ENCODE peak calls at places on chromosome 2, in seven cellular contexts. T, X, P, D, K, R and G are unnamed samples.
A peak's percentile ranks its signal among the peaks of the same experiment; 100 is the strongest.

GRCh38 chr2:144331652-144332355 is 188.1 kb downstream of the ZEB2 start:
- DNase-seq in T (peak; percentile 76), X (peak; percentile 56), P (no peak), D (no peak), K (no peak), R (no peak), G (no peak)

GRCh38 chr2:54898451-54899226 is 151.6 kb downstream of the RTN4 start:
- DNase-seq in T (no peak), X (no peak), P (no peak), D (no peak), K (no peak), R (no peak), G (no peak)

GRCh38 chr2:220029013-220029412 is 401.6 kb downstream of the SLC4A3 start:
- DNase-seq in T (no peak), X (no peak), P (no peak), D (no peak), K (no peak), R (no peak), G (no peak)

GRCh38 chr2:195711478-195711877 is 54.5 kb downstream of the SLC39A10 start:
- DNase-seq in T (no peak), X (no peak), P (no peak), D (no peak), K (no peak), R (no peak), G (no peak)

GRCh38 chr2:101185656-101186055 is 34.5 kb upstream of the TBC1D8 start:
- DNase-seq in T (no peak), X (no peak), P (no peak), D (no peak), K (no peak), R (no peak), G (no peak)

GRCh38 chr2:225911019-225911418 is 511.5 kb downstream of the NYAP2 start:
- DNase-seq in T (no peak), X (no peak), P (no peak), D (no peak), K (no peak), R (no peak), G (no peak)

GRCh38 chr2:85430780-85431601 is 12.5 kb downstream of the SH2D6 start:
- DNase-seq in T (no peak), X (no peak), P (no peak), D (no peak), K (no peak), R (no peak), G (no peak)

GRCh38 chr2:239905306-239905705 is 119.8 kb downstream of the NDUFA10 start:
- DNase-seq in T (no peak), X (no peak), P (no peak), D (no peak), K (no peak), R (no peak), G (no peak)

GRCh38 chr2:137117385-137117784 is 352.0 kb downstream of the THSD7B start:
- DNase-seq in T (no peak), X (no peak), P (no peak), D (no peak), K (no peak), R (no peak), G (no peak)

GRCh38 chr2:163717474-163717873 is 18.3 kb downstream of the FIGN start:
- DNase-seq in T (no peak), X (no peak), P (no peak), D (no peak), K (no peak), R (no peak), G (no peak)

GRCh38 chr2:168216351-168217005 is 30.9 kb downstream of the STK39 start:
- DNase-seq in T (peak; percentile 6), X (no peak), P (no peak), D (no peak), K (peak; percentile 41), R (no peak), G (no peak)

GRCh38 chr2:69645026-69645425 is 1.5 kb upstream of the AAK1 start:
- DNase-seq in T (peak; percentile 42), X (no peak), P (no peak), D (no peak), K (no peak), R (no peak), G (no peak)

GRCh38 chr2:218216674-218217365 is at the start of gene ARPC2:
- DNase-seq in T (peak; percentile 97), X (peak; percentile 89), P (peak; percentile 96), D (peak; percentile 78), K (peak; percentile 97), R (peak; percentile 91), G (peak; percentile 93)
- TF ChIP-seq POLR2A in T (peak; percentile 89), X (peak; percentile 82), P (peak; percentile 85), D (peak; percentile 92), K (peak; percentile 89), R (peak; percentile 85), G (peak; percentile 94)

DNA sequence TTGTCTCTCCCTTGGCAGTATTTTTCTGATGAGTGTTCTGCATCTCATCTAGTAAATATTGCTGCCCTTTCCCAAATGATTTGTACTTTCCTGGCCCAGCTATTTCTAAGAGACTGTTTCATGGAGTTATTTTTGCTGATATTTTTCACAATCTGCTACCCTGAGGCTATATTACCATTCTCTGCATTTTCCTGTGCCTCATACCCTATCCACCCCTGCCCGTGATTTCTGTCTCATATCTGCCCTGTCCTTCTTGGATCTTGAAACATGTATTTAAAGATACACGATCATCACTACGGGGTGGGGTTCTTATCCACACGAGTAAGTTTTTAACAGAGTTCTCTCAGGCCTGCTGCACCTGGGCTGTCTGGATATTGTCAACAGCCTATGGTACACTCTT is 89.6 kb upstream of the EPAS1 start:
- DNase-seq in T (no peak), X (no peak), P (no peak), D (no peak), K (no peak), R (no peak), G (no peak)
- H3K27ac ChIP-seq in T (no peak overlapping the region), X (no peak overlapping the region), P (no peak overlapping the region), D (no peak overlapping the region), K (no peak overlapping the region), R (no peak overlapping the region), G (no peak overlapping the region)

GRCh38 chr2:207205173-207205957 is 39.6 kb upstream of the KLF7 start:
- DNase-seq in T (no peak), X (no peak), P (no peak), D (no peak), K (no peak), R (no peak), G (no peak)

GRCh38 chr2:207202645-207203044 is 36.9 kb upstream of the KLF7 start:
- DNase-seq in T (peak; percentile 53), X (no peak), P (no peak), D (no peak), K (peak; percentile 53), R (no peak), G (no peak)

GRCh38 chr2:207201416-207201815 is 35.7 kb upstream of the KLF7 start:
- DNase-seq in T (no peak), X (no peak), P (no peak), D (no peak), K (no peak), R (no peak), G (no peak)

GRCh38 chr2:207203056-207203455 is 37.3 kb upstream of the KLF7 start:
- DNase-seq in T (no peak), X (no peak), P (no peak), D (no peak), K (no peak), R (no peak), G (no peak)

GRCh38 chr2:207200136-207200535 is 34.4 kb upstream of the KLF7 start:
- DNase-seq in T (no peak), X (no peak), P (no peak), D (no peak), K (no peak), R (no peak), G (no peak)
- TF ChIP-seq POLR2A in T (no peak), X (no peak), P (no peak), D (no peak), K (no peak), R (no peak), G (no peak)

GRCh38 chr2:37872192-37872545 is 52.9 kb upstream of the RMDN2 start:
- DNase-seq in T (no peak), X (no peak), P (no peak), D (no peak), K (no peak), R (no peak), G (no peak)
- H3K27ac ChIP-seq in T (no peak overlapping the region), X (no peak overlapping the region), P (peak overlapping the region; percentile 76), D (peak overlapping the region; percentile 38), K (no peak overlapping the region), R (no peak overlapping the region), G (no peak overlapping the region)

GRCh38 chr2:19989681-19990415 is at the start of gene WDR35:
- DNase-seq in T (peak; percentile 53), X (peak; percentile 95), P (peak; percentile 91), D (peak; percentile 27), K (peak; percentile 79), R (peak; percentile 94), G (peak; percentile 93)
- TF ChIP-seq POLR2A in T (peak; percentile 83), X (peak; percentile 45), P (peak; percentile 68), D (peak; percentile 17), K (peak; percentile 25), R (peak; percentile 99), G (peak; percentile 63)

DNA sequence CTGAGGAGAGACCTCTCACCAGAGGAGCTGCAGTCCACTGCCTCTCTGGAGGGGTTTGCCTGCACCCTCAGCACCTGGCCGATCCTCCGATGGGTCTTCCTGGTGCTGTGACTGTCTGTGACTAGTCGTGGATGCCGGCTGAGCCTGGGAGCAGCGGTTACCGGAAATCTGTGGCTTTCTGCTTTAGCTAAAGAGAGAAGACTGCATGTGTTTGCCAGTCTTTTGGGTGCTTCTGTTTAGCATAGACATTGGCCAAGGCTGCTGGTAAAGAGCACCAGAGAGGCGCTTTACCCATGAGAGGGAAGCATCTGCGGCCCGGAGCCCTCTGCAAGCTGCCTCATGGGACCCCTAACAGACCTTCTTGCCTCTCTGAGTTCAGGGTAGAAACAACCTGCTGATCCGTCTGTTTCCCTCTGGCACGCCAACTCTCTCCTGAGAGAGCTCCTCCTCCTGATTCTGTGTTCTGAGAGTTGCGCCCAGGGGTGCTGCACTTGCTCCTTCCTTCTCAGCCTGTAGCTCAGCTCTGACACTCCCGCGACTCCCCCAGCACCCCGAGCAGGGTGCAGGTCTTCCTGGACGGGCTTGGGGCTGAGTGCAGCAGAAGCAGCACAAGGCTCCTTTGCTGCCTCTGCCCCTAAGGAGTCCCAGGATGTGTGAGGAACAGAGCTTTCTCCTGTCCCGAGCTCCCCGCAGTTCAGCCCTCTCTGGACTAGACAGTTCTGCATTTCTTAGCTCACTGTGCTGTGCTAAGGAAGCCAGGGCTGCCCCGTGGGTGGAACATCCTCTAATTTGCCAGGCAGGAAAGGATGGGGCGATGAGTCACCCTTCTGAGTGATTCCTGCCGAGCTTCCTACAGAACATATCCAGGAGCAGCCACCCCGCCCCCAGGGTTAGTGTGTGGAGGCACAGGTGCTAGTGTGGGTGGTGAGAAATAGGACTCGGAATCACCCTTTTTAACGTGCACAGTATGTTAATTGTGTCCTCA is 203.2 kb downstream of the SH3RF3 start:
- DNase-seq in T (peak; percentile 92), X (no peak), P (peak; percentile 88), D (peak; percentile 29), K (peak; percentile 96), R (peak; percentile 36), G (peak; percentile 33)
- H3K27ac ChIP-seq in T (peak overlapping the region; percentile 76), X (no peak overlapping the region), P (peak overlapping the region; percentile 32), D (peak overlapping the region; percentile 66), K (peak overlapping the region; percentile 87), R (peak overlapping the region; percentile 65), G (peak overlapping the region; percentile 50)

GRCh38 chr2:156803243-156803642 is 367.1 kb downstream of the GPD2 start:
- DNase-seq in T (no peak), X (no peak), P (no peak), D (no peak), K (no peak), R (no peak), G (peak; percentile 12)
- TF ChIP-seq POLR2A in T (no peak), X (no peak), P (no peak), D (no peak), K (no peak), R (no peak), G (no peak)